ENCODE peak calls at places on chromosome 5, in nine cellular contexts. N is heart left ventricle; Y is cardiac muscle cell; W is lower lobe of right lung; O is WERI-Rb-1; U is tibial nerve; F is CD8-positive, alpha-beta T cell; Q is neural progenitor cell; T is hepatocyte. A is an unnamed sample.

GRCh38 chr5:10328323-10328722 is 20.6 kb upstream of the CMBL start:
- DNase-seq in N (no peak), Y (no peak), W (no peak), O (no peak), U (no peak), F (no peak), Q (no peak), T (no peak), A (no peak)

GRCh38 chr5:154194348-154195329 is 4.1 kb downstream of the GALNT10 start:
- DNase-seq in N (no peak), Y (peak; percentile 58), W (no peak), O (no peak), U (no peak), F (no peak), Q (peak; percentile 64), T (no peak), A (no peak)

GRCh38 chr5:169116961-169117461 is 183.9 kb downstream of the SLIT3 start:
- DNase-seq in N (peak; percentile 16), Y (no peak), W (no peak), O (peak; percentile 12), U (no peak), F (no peak), Q (peak; percentile 49), T (no peak), A (no peak)

GRCh38 chr5:82938901-82939300 is 138.3 kb downstream of the TMEM167A start:
- DNase-seq in N (no peak), Y (no peak), W (no peak), O (no peak), U (no peak), F (no peak), Q (no peak), T (no peak), A (no peak)

GRCh38 chr5:61680247-61680646 is 348.2 kb downstream of the ZSWIM6 start:
- DNase-seq in N (no peak), Y (no peak), W (no peak), O (no peak), U (no peak), F (no peak), Q (no peak), T (no peak), A (no peak)

GRCh38 chr5:96509721-96510383 is 76.8 kb upstream of the PCSK1 start:
- DNase-seq in N (no peak), Y (peak; percentile 92), W (no peak), O (no peak), U (no peak), F (no peak), Q (no peak), T (peak; percentile 51), A (no peak)

GRCh38 chr5:16784843-16785791 is 151.0 kb downstream of the MYO10 start:
- DNase-seq in N (no peak), Y (no peak), W (no peak), O (no peak), U (no peak), F (no peak), Q (no peak), T (no peak), A (no peak)

GRCh38 chr5:143921525-143922311 is 109.8 kb downstream of the HMHB1 start:
- DNase-seq in N (no peak), Y (peak; percentile 92), W (no peak), O (no peak), U (no peak), F (no peak), Q (no peak), T (no peak), A (peak; percentile 58)

GRCh38 chr5:52560366-52560765 is 227.3 kb upstream of the ITGA1 start:
- DNase-seq in N (no peak), Y (no peak), W (no peak), O (no peak), U (no peak), F (no peak), Q (no peak), T (peak; percentile 22), A (no peak)

GRCh38 chr5:127887282-127887681 is 184.1 kb downstream of the CCDC192 start:
- DNase-seq in N (no peak), Y (peak; percentile 23), W (no peak), O (no peak), U (no peak), F (no peak), Q (no peak), T (no peak), A (peak; percentile 26)

GRCh38 chr5:136123236-136123768 is 9.3 kb upstream of the SMAD5 start:
- DNase-seq in N (no peak), Y (no peak), W (no peak), O (no peak), U (no peak), F (no peak), Q (no peak), T (peak; percentile 72), A (no peak)

GRCh38 chr5:34534237-34535108 is 121.7 kb upstream of the RAI14 start:
- DNase-seq in N (no peak), Y (peak; percentile 90), W (no peak), O (no peak), U (no peak), F (no peak), Q (no peak), T (peak; percentile 67), A (no peak)

GRCh38 chr5:123511648-123512605 is at the start of gene CSNK1G3:
- DNase-seq in N (peak; percentile 97), Y (peak; percentile 99), W (peak; percentile 96), O (peak; percentile 96), U (peak; percentile 93), F (peak; percentile 86), Q (peak; percentile 97), T (peak; percentile 98), A (peak; percentile 76)

GRCh38 chr5:176530983-176531901 is 6.0 kb downstream of the RNF44 start:
- DNase-seq in N (no peak), Y (no peak), W (peak; percentile 41), O (no peak), U (no peak), F (no peak), Q (no peak), T (no peak), A (no peak)

GRCh38 chr5:109451161-109451560 is 41.4 kb upstream of the PJA2 start:
- DNase-seq in N (no peak), Y (no peak), W (no peak), O (no peak), U (no peak), F (no peak), Q (no peak), T (no peak), A (no peak)

GRCh38 chr5:60842859-60843692 is 993 bp downstream of the ELOVL7 start:
- DNase-seq in N (no peak), Y (no peak), W (no peak), O (no peak), U (no peak), F (no peak), Q (peak; percentile 24), T (peak; percentile 40), A (no peak)

GRCh38 chr5:56481147-56481997 is 248.2 kb upstream of the ANKRD55 start:
- DNase-seq in N (peak; percentile 76), Y (peak; percentile 51), W (peak; percentile 63), O (no peak), U (no peak), F (peak; percentile 39), Q (peak; percentile 59), T (peak; percentile 56), A (no peak)
- TF ChIP-seq CTCF in N (peak; percentile 14), Y (peak; percentile 56), W (peak; percentile 23), O (peak; percentile 31), U (peak; percentile 27), F (peak; percentile 13), Q (peak; percentile 63), T (peak; percentile 47), A (peak; percentile 21)

DNA sequence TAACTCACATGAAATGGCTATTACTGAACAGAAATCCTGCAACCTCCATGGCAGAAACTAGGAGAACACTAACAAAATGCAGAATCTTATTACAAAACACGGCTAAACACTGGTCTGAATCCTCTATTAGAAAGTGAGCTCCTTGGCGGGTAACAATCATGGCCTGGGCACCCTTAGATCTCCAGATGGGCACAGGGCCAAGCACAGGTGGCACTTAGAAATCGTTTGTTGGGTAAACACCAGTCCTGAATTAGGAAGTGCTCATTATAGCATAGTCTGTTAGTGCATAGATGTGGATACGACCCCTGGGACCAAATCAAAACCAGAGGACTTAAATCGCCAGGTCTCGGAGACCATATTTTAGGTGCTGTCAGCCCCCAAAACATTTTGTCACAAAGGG is 14.4 kb downstream of the VDAC1 start:
- DNase-seq in N (no peak), Y (no peak), W (no peak), O (no peak), U (no peak), F (no peak), Q (no peak), T (no peak), A (no peak)
- H3K36me3 ChIP-seq in N (peaks cover 66% of the 10 kb centered on the region), Y (peaks cover 36% of the 10 kb centered on the region), W (peaks cover 59% of the 10 kb centered on the region), O (peaks cover 60% of the 10 kb centered on the region), U (peaks cover 62% of the 10 kb centered on the region), F (peaks cover 17% of the 10 kb centered on the region), Q (peaks cover 6% of the 10 kb centered on the region), T (no peaks in the 10 kb centered on the region), A (peaks cover 32% of the 10 kb centered on the region)

DNA sequence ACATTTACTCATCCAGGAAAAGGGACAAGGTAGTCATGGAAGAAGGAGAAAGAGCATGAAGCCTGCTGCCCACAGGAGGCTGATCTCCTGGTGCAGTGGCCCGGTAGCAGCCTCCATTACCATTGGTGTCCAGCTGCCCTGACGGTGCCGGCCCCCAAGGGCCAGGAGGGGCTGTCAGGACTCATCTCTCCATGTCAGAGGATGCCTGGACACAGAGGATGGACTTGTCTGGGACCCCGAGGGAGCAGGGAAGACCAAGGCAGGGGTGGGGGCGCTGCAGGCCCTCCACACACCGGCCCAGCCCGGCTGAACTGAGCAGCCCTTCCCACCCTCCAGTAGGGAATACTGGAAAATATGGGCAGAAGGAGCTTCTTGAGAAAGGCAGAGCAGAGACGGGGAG is 52.2 kb downstream of the IRX2 start:
- DNase-seq in N (no peak), Y (no peak), W (no peak), O (no peak), U (no peak), F (no peak), Q (no peak), T (no peak), A (no peak)
- H3K9me3 ChIP-seq in N (no peaks in the 10 kb centered on the region), Y (no peaks in the 10 kb centered on the region), W (no peaks in the 10 kb centered on the region), O (peaks cover 8% of the 10 kb centered on the region), U (no peaks in the 10 kb centered on the region), F (no peaks in the 10 kb centered on the region), Q (no peaks in the 10 kb centered on the region), T (no peaks in the 10 kb centered on the region), A (no peaks in the 10 kb centered on the region)

DNA sequence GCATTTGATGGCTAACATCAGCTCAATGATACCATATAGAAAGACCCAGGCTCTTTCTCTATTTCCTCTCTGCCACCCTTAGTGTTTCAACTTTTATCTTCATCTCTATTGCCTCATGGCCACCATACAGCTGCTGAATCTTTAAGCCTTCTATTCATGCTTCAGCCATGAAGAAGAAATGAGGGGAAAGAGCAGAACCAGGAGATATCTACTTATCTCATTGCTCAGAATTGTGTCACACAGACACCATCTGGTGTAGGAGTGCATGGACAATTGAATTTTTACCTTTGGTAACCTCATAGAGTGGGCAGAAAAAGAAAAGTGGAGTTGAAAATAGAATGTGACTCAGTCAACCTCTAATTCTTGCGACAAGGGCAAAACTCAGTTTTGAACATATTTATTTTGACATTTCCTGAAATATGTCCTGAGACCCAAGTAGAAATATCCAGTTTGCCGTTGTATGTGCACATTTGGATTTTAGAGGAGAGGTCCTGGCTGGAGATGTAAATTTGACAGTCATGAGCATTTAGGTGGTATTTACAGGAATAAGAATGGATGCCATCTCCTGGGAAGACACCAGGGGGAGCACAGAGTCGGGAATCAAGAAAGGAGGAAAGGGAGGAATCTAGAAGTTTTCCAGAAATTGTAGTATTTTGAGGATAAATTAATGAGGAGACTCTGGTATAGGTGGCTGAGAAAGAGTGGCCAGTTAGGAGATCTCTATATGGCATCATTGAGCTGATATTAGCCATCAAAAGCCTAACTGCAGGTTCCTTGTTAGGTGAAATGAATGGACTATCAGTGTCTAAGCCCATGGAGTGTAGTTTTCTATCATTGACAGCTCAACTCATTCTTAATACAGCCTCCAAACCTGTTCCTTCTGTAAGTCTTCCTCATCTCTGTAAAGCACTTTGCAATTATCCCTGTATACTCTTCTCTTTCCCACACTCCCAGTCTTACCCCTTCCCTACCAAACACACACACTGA is 7.0 kb downstream of the GAPT start:
- DNase-seq in N (peak; percentile 8), Y (peak; percentile 67), W (no peak), O (peak; percentile 48), U (no peak), F (no peak), Q (peak; percentile 46), T (peak; percentile 51), A (no peak)
- TF ChIP-seq CTCF in N (peak; percentile 45), Y (peak; percentile 85), W (peak; percentile 70), O (peak; percentile 59), U (peak; percentile 65), F (no peak), Q (peak; percentile 87), T (peak; percentile 82), A (peak; percentile 74)

A was measured in keratinocyte.